ENCODE peak calls at places on chromosomes 2 and 18, in five cellular contexts. One of them, this sample, is unnamed.

GRCh38 chr2:85255813-85256581 is 71.8 kb downstream of the TGOLN2 start:
- DNase-seq in kidney: no peak
- DNase-seq in lower lobe of right lung: no peak
- DNase-seq in CD4-positive, alpha-beta memory T cell: no peak
- DNase-seq in HCT116: no peak
- DNase-seq in this sample: peak; percentile 66

GRCh38 chr2:80086831-80087230 is 217.7 kb downstream of the LRRTM1 start:
- DNase-seq in CD4-positive, alpha-beta memory T cell: no peak
- DNase-seq in lower lobe of right lung: no peak
- DNase-seq in HCT116: no peak
- DNase-seq in kidney: no peak
- DNase-seq in this sample: peak; percentile 83

GRCh38 chr2:127560201-127560928 is 24.9 kb downstream of the MYO7B start:
- DNase-seq in CD4-positive, alpha-beta memory T cell: no peak
- DNase-seq in kidney: no peak
- DNase-seq in lower lobe of right lung: no peak
- DNase-seq in HCT116: no peak
- DNase-seq in this sample: no peak

GRCh38 chr18:71322201-71322600 is 1033.4 kb downstream of the SOCS6 start:
- DNase-seq in kidney: no peak
- DNase-seq in HCT116: no peak
- DNase-seq in lower lobe of right lung: no peak
- DNase-seq in CD4-positive, alpha-beta memory T cell: no peak
- DNase-seq in this sample: no peak

GRCh38 chr2:141806090-141806489 is 324.7 kb downstream of the LRP1B start:
- DNase-seq in CD4-positive, alpha-beta memory T cell: no peak
- DNase-seq in kidney: no peak
- DNase-seq in HCT116: no peak
- DNase-seq in lower lobe of right lung: no peak
- DNase-seq in this sample: no peak

GRCh38 chr2:205024822-205025518 is 479.7 kb downstream of the PARD3B start:
- DNase-seq in lower lobe of right lung: no peak
- DNase-seq in CD4-positive, alpha-beta memory T cell: no peak
- DNase-seq in kidney: no peak
- DNase-seq in HCT116: peak; percentile 47
- DNase-seq in this sample: peak; percentile 93

GRCh38 chr2:209495855-209496585 is 72.2 kb downstream of the MAP2 start:
- DNase-seq in CD4-positive, alpha-beta memory T cell: no peak
- DNase-seq in HCT116: peak; percentile 88
- DNase-seq in kidney: no peak
- DNase-seq in lower lobe of right lung: no peak
- DNase-seq in this sample: peak; percentile 88

GRCh38 chr2:7109558-7109935 is 192.3 kb downstream of the RNF144A start:
- DNase-seq in HCT116: no peak
- DNase-seq in lower lobe of right lung: no peak
- DNase-seq in CD4-positive, alpha-beta memory T cell: no peak
- DNase-seq in kidney: no peak
- DNase-seq in this sample: no peak

GRCh38 chr18:13566941-13567762 is 159.2 kb downstream of the FAM210A start:
- DNase-seq in CD4-positive, alpha-beta memory T cell: peak; percentile 37
- DNase-seq in lower lobe of right lung: peak; percentile 86
- DNase-seq in HCT116: no peak
- DNase-seq in kidney: no peak
- DNase-seq in this sample: no peak

GRCh38 chr2:173982918-173983317 is 17.7 kb upstream of the SP3 start:
- DNase-seq in lower lobe of right lung: no peak
- DNase-seq in CD4-positive, alpha-beta memory T cell: no peak
- DNase-seq in kidney: no peak
- DNase-seq in HCT116: no peak
- DNase-seq in this sample: no peak

GRCh38 chr2:65458999-65459398 is 26.6 kb upstream of the SPRED2 start:
- DNase-seq in kidney: no peak
- DNase-seq in lower lobe of right lung: no peak
- DNase-seq in HCT116: no peak
- DNase-seq in CD4-positive, alpha-beta memory T cell: no peak
- DNase-seq in this sample: no peak

GRCh38 chr2:240467659-240468299 is 32.3 kb downstream of the GPC1 start:
- DNase-seq in lower lobe of right lung: no peak
- DNase-seq in CD4-positive, alpha-beta memory T cell: no peak
- DNase-seq in HCT116: no peak
- DNase-seq in kidney: peak; percentile 63
- DNase-seq in this sample: no peak

GRCh38 chr2:31987454-31987853 is 23.4 kb downstream of the MEMO1 start:
- DNase-seq in HCT116: no peak
- DNase-seq in CD4-positive, alpha-beta memory T cell: no peak
- DNase-seq in lower lobe of right lung: no peak
- DNase-seq in kidney: no peak
- DNase-seq in this sample: peak; percentile 34

GRCh38 chr2:117858892-117859531 is 44.5 kb downstream of the DDX18 start:
- DNase-seq in CD4-positive, alpha-beta memory T cell: no peak
- DNase-seq in lower lobe of right lung: peak; percentile 43
- DNase-seq in HCT116: no peak
- DNase-seq in kidney: no peak
- DNase-seq in this sample: no peak

GRCh38 chr2:8500124-8501054 is 181.5 kb upstream of the ID2 start:
- DNase-seq in CD4-positive, alpha-beta memory T cell: no peak
- DNase-seq in kidney: no peak
- DNase-seq in HCT116: no peak
- DNase-seq in lower lobe of right lung: no peak
- DNase-seq in this sample: no peak

GRCh38 chr18:51651761-51652160 is 454.3 kb upstream of the MEX3C start:
- DNase-seq in CD4-positive, alpha-beta memory T cell: no peak
- DNase-seq in kidney: no peak
- DNase-seq in lower lobe of right lung: no peak
- DNase-seq in HCT116: no peak
- DNase-seq in this sample: no peak

GRCh38 chr2:213227458-213227857 is 56.8 kb upstream of the SPAG16 start:
- DNase-seq in CD4-positive, alpha-beta memory T cell: no peak
- DNase-seq in HCT116: no peak
- DNase-seq in kidney: no peak
- DNase-seq in lower lobe of right lung: no peak
- DNase-seq in this sample: no peak

GRCh38 chr2:39567507-39567906 is 98.2 kb upstream of the TMEM178A start:
- DNase-seq in lower lobe of right lung: no peak
- DNase-seq in kidney: no peak
- DNase-seq in CD4-positive, alpha-beta memory T cell: no peak
- DNase-seq in HCT116: no peak
- DNase-seq in this sample: no peak

GRCh38 chr2:40004336-40004735 is 225.3 kb upstream of the THUMPD2 start:
- DNase-seq in HCT116: no peak
- DNase-seq in CD4-positive, alpha-beta memory T cell: no peak
- DNase-seq in lower lobe of right lung: no peak
- DNase-seq in kidney: no peak
- DNase-seq in this sample: no peak

GRCh38 chr2:240571314-240571973 is 3.2 kb downstream of the RNPEPL1 start:
- DNase-seq in HCT116: no peak
- DNase-seq in kidney: peak; percentile 67
- DNase-seq in lower lobe of right lung: peak; percentile 27
- DNase-seq in CD4-positive, alpha-beta memory T cell: no peak
- DNase-seq in this sample: no peak

GRCh38 chr18:8359076-8359475 is 250.2 kb upstream of the RAB12 start:
- DNase-seq in CD4-positive, alpha-beta memory T cell: no peak
- DNase-seq in lower lobe of right lung: no peak
- DNase-seq in HCT116: no peak
- DNase-seq in kidney: no peak
- DNase-seq in this sample: no peak

GRCh38 chr2:220117010-220117409 is 489.6 kb downstream of the SLC4A3 start:
- DNase-seq in lower lobe of right lung: no peak
- DNase-seq in kidney: no peak
- DNase-seq in HCT116: no peak
- DNase-seq in CD4-positive, alpha-beta memory T cell: no peak
- DNase-seq in this sample: no peak

GRCh38 chr2:13230221-13230620 is 513.5 kb downstream of the TRIB2 start:
- DNase-seq in kidney: no peak
- DNase-seq in HCT116: no peak
- DNase-seq in lower lobe of right lung: no peak
- DNase-seq in CD4-positive, alpha-beta memory T cell: no peak
- DNase-seq in this sample: no peak

GRCh38 chr18:46466236-46467160 is 190.5 kb downstream of the LOXHD1 start:
- DNase-seq in lower lobe of right lung: no peak
- DNase-seq in CD4-positive, alpha-beta memory T cell: no peak
- DNase-seq in HCT116: no peak
- DNase-seq in kidney: no peak
- DNase-seq in this sample: no peak

GRCh38 chr18:50967714-50968661 is at the start of gene ELAC1:
- DNase-seq in HCT116: peak; percentile 46
- DNase-seq in lower lobe of right lung: peak; percentile 89
- DNase-seq in kidney: peak; percentile 89
- DNase-seq in CD4-positive, alpha-beta memory T cell: peak; percentile 73
- DNase-seq in this sample: peak; percentile 80

DNA sequence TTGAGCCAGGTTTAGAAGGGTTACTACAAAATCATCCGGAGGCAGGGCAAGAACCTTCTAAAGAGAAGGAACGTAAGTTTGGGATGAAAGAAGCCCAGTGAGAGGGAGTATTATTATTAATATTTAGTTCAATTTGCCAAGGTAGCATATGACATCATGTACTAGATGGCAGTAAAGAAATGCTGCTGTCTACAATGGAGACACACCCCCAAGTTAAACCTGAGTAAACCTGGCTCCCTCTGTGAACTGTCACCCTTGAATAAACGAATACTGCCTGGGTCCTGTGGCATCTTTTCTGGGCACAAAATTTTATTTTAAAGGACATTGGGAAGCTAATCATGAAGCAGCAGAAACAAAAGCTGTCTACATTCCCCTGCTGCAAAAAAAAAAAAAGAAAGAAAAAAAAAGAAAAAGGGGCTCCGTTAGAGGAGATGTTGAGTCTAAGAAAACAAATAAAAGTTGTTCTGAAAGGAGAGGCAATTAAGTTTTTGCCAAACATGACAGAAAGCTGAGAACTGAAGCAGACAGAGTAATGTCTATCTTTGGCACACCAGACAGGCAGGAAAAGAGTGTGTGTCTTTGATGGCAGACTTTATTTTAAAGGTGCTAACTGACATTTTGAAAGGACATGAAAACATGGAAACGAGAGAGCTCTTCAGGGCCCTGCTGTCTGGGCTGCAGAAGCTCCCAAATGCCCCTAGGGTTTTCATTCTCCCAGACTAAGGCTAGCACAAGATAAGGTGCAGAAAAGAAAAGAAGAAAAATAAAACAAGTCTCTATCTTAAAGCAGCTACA is 557.7 kb upstream of the CHAC2 start:
- DNase-seq in HCT116: no peak
- DNase-seq in kidney: no peak
- DNase-seq in lower lobe of right lung: no peak
- DNase-seq in CD4-positive, alpha-beta memory T cell: no peak
- DNase-seq in this sample: no peak
- H3K4me3 ChIP-seq in HCT116: no peak overlapping the region
- H3K4me3 ChIP-seq in kidney: no peak overlapping the region
- H3K4me3 ChIP-seq in lower lobe of right lung: no peak overlapping the region
- H3K4me3 ChIP-seq in CD4-positive, alpha-beta memory T cell: no peak overlapping the region
- H3K4me3 ChIP-seq in this sample: no peak overlapping the region

GRCh38 chr2:203582468-203582867 is 47.4 kb upstream of the RAPH1 start:
- DNase-seq in kidney: no peak
- DNase-seq in HCT116: no peak
- DNase-seq in CD4-positive, alpha-beta memory T cell: no peak
- DNase-seq in lower lobe of right lung: no peak
- DNase-seq in this sample: peak; percentile 35

GRCh38 chr2:203578511-203579130 is 43.5 kb upstream of the RAPH1 start:
- DNase-seq in HCT116: no peak
- DNase-seq in CD4-positive, alpha-beta memory T cell: no peak
- DNase-seq in lower lobe of right lung: no peak
- DNase-seq in kidney: no peak
- DNase-seq in this sample: no peak

GRCh38 chr2:203579131-203579643 is 44.1 kb upstream of the RAPH1 start:
- DNase-seq in HCT116: peak; percentile 93
- DNase-seq in kidney: no peak
- DNase-seq in CD4-positive, alpha-beta memory T cell: no peak
- DNase-seq in lower lobe of right lung: peak; percentile 51
- DNase-seq in this sample: peak; percentile 38

GRCh38 chr2:203580846-203581245 is 45.7 kb upstream of the RAPH1 start:
- DNase-seq in kidney: no peak
- DNase-seq in lower lobe of right lung: no peak
- DNase-seq in HCT116: no peak
- DNase-seq in CD4-positive, alpha-beta memory T cell: no peak
- DNase-seq in this sample: no peak

GRCh38 chr2:203579730-203580129 is 44.6 kb upstream of the RAPH1 start:
- DNase-seq in lower lobe of right lung: no peak
- DNase-seq in CD4-positive, alpha-beta memory T cell: no peak
- DNase-seq in kidney: no peak
- DNase-seq in HCT116: no peak
- DNase-seq in this sample: no peak
- H3K4me3 ChIP-seq in lower lobe of right lung: no peak overlapping the region
- H3K4me3 ChIP-seq in CD4-positive, alpha-beta memory T cell: no peak overlapping the region
- H3K4me3 ChIP-seq in kidney: no peak overlapping the region
- H3K4me3 ChIP-seq in HCT116: peak overlapping the region; percentile 32
- H3K4me3 ChIP-seq in this sample: no peak overlapping the region

GRCh38 chr18:77110936-77111335 is 21.6 kb downstream of the MBP start:
- DNase-seq in CD4-positive, alpha-beta memory T cell: no peak
- DNase-seq in kidney: no peak
- DNase-seq in lower lobe of right lung: no peak
- DNase-seq in HCT116: no peak
- DNase-seq in this sample: no peak

GRCh38 chr18:77114070-77114563 is 18.5 kb downstream of the MBP start:
- DNase-seq in HCT116: no peak
- DNase-seq in kidney: no peak
- DNase-seq in lower lobe of right lung: no peak
- DNase-seq in CD4-positive, alpha-beta memory T cell: no peak
- DNase-seq in this sample: no peak

GRCh38 chr18:77111449-77112160 is 21.0 kb downstream of the MBP start:
- DNase-seq in CD4-positive, alpha-beta memory T cell: no peak
- DNase-seq in HCT116: no peak
- DNase-seq in kidney: peak; percentile 57
- DNase-seq in lower lobe of right lung: peak; percentile 70
- DNase-seq in this sample: no peak

GRCh38 chr18:77113361-77114069 is 19.1 kb downstream of the MBP start:
- DNase-seq in HCT116: no peak
- DNase-seq in kidney: no peak
- DNase-seq in lower lobe of right lung: no peak
- DNase-seq in CD4-positive, alpha-beta memory T cell: no peak
- DNase-seq in this sample: no peak

DNA sequence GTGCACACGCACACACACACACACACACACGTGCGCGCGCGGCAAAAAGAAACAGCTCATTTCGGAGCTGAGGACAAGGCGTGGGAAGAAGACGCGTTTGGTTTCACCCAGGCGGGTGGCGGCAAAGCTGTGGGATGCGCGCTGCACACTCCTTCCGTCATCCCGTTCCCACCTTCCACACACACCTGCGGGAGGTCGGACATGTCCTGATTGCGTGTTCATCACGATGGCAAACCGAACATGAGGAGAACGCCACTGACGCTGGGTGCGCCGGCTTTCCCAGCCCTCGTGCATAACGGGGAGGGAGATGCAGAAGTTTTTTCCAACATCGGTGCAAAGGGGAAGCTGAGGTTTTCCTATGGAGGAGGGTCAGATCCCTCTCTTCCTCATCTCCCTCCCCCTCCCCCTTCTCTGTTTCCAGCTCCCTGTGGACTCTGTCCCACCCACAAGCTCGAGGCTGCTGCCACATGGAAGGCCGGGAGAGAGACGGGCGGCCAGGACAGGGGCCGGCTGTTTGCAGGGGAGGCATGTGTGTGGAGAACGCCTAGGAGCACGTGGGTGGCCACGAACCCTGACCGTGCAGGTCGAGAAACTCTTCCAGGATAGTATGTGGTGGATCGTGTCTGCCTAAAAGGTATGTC is 20.3 kb downstream of the MBP start:
- DNase-seq in lower lobe of right lung: no peak
- DNase-seq in kidney: peak; percentile 74
- DNase-seq in CD4-positive, alpha-beta memory T cell: no peak
- DNase-seq in HCT116: no peak
- DNase-seq in this sample: no peak
- H3K4me3 ChIP-seq in lower lobe of right lung: peak overlapping the region; percentile 29
- H3K4me3 ChIP-seq in kidney: no peak overlapping the region
- H3K4me3 ChIP-seq in CD4-positive, alpha-beta memory T cell: no peak overlapping the region
- H3K4me3 ChIP-seq in HCT116: no peak overlapping the region
- H3K4me3 ChIP-seq in this sample: no peak overlapping the region

GRCh38 chr2:19353721-19354050 is 4.7 kb downstream of the OSR1 start:
- DNase-seq in kidney: no peak
- DNase-seq in HCT116: no peak
- DNase-seq in CD4-positive, alpha-beta memory T cell: no peak
- DNase-seq in lower lobe of right lung: no peak
- DNase-seq in this sample: no peak
- H3K4me3 ChIP-seq in kidney: no peak overlapping the region
- H3K4me3 ChIP-seq in HCT116: no peak overlapping the region
- H3K4me3 ChIP-seq in CD4-positive, alpha-beta memory T cell: no peak overlapping the region
- H3K4me3 ChIP-seq in lower lobe of right lung: no peak overlapping the region
- H3K4me3 ChIP-seq in this sample: no peak overlapping the region